ENCODE peak calls at places on chromosomes 7 and 10, in eight cellular contexts. O is HepG2, Z is body of pancreas, L is gastrocnemius medialis, I is IMR-90, X is stomach, T is esophagus muscularis mucosa, S is adrenal gland. H is an unnamed sample.

GRCh38 chr7:75922966-75923603 is 8.1 kb downstream of the POR start:
- DNase-seq in O (no peak), I (no peak), T (no peak), L (no peak), S (no peak), X (no peak), Z (no peak), H (no peak)

GRCh38 chr7:92835140-92835850 is 1.1 kb downstream of the CDK6 start:
- DNase-seq in I (peak; percentile 74), T (no peak), L (no peak), O (peak; percentile 87), S (peak; percentile 60), Z (peak; percentile 78), X (peak; percentile 65), H (peak; percentile 48)

GRCh38 chr7:129373651-129374428 is 60.4 kb upstream of the STRIP2 start:
- DNase-seq in O (no peak), X (no peak), L (no peak), T (no peak), I (no peak), Z (no peak), S (no peak), H (no peak)

GRCh38 chr10:101774589-101775272 is 1.2 kb downstream of the FGF8 start:
- DNase-seq in O (no peak), S (no peak), T (no peak), L (no peak), Z (no peak), X (peak; percentile 24), I (no peak), H (no peak)

GRCh38 chr10:121696854-121697253 is 98.6 kb upstream of the FGFR2 start:
- DNase-seq in Z (peak; percentile 49), O (peak; percentile 18), I (no peak), S (no peak), T (no peak), L (no peak), X (peak; percentile 36), H (no peak)

GRCh38 chr10:132274986-132275385 is 32.8 kb downstream of the STK32C start:
- DNase-seq in L (no peak), X (no peak), S (no peak), Z (no peak), O (no peak), I (no peak), T (no peak), H (no peak)

GRCh38 chr7:158655931-158656441 is 48.6 kb downstream of the NCAPG2 start:
- DNase-seq in S (no peak), O (no peak), Z (no peak), X (no peak), T (no peak), L (no peak), I (no peak), H (no peak)

GRCh38 chr7:123502216-123502615 is 32.2 kb downstream of the IQUB start:
- DNase-seq in X (no peak), Z (no peak), O (no peak), S (no peak), I (no peak), T (no peak), L (no peak), H (no peak)

GRCh38 chr10:133526957-133527588 is at the start of gene CYP2E1:
- DNase-seq in T (no peak), L (no peak), Z (no peak), I (no peak), X (no peak), O (no peak), S (no peak), H (no peak)

GRCh38 chr7:32586291-32587221 is 91.3 kb downstream of the AVL9 start:
- DNase-seq in S (no peak), I (peak; percentile 96), L (no peak), Z (no peak), T (no peak), X (no peak), O (no peak), H (no peak)

GRCh38 chr7:87435546-87435945 is 39.9 kb downstream of the ABCB4 start:
- DNase-seq in S (no peak), O (no peak), Z (no peak), L (no peak), I (peak; percentile 13), T (no peak), X (no peak), H (no peak)

GRCh38 chr7:128699895-128700294 is 27.8 kb downstream of the GARIN1A start:
- DNase-seq in Z (no peak), O (no peak), X (no peak), L (no peak), I (no peak), S (no peak), T (no peak), H (no peak)

GRCh38 chr10:77715081-77715480 is 77.5 kb upstream of the KCNMA1 start:
- DNase-seq in L (no peak), Z (peak; percentile 11), X (no peak), S (no peak), I (no peak), T (peak; percentile 77), O (peak; percentile 23), H (no peak)

GRCh38 chr10:25564351-25564750 is 369.7 kb upstream of the MYO3A start:
- DNase-seq in O (no peak), L (no peak), X (no peak), Z (no peak), T (no peak), S (no peak), I (no peak), H (no peak)

GRCh38 chr7:22269963-22270362 is 87.0 kb downstream of the RAPGEF5 start:
- DNase-seq in Z (peak; percentile 79), X (peak; percentile 47), L (no peak), O (peak; percentile 45), S (no peak), T (no peak), I (no peak), H (no peak)

GRCh38 chr7:75532639-75533038 is 40.5 kb downstream of the SPDYE5 start:
- DNase-seq in Z (no peak), L (no peak), X (no peak), O (no peak), S (peak; percentile 7), T (no peak), I (no peak), H (no peak)

GRCh38 chr7:139561-140243 is 52.7 kb upstream of the FAM20C start:
- DNase-seq in Z (no peak), L (no peak), S (peak; percentile 12), T (no peak), X (no peak), I (no peak), O (no peak), H (peak; percentile 22)

GRCh38 chr7:111077001-111077400 is 13.9 kb upstream of the LRRN3 start:
- DNase-seq in T (no peak), I (no peak), L (no peak), Z (no peak), S (no peak), O (no peak), X (no peak), H (no peak)

GRCh38 chr7:95246935-95247370 is 77.4 kb downstream of the PON1 start:
- DNase-seq in S (peak; percentile 58), X (peak; percentile 26), T (no peak), O (peak; percentile 54), L (peak; percentile 21), Z (peak; percentile 60), I (peak; percentile 62), H (peak; percentile 29)

GRCh38 chr10:134205-134742 is 981 bp upstream of the ZMYND11 start:
- DNase-seq in S (no peak), I (peak; percentile 6), Z (peak; percentile 25), L (no peak), X (no peak), O (no peak), T (no peak), H (no peak)

GRCh38 chr10:132787253-132788179 is 1.6 kb upstream of the NKX6-2 start:
- DNase-seq in S (no peak), T (no peak), L (no peak), I (no peak), Z (no peak), O (no peak), X (no peak), H (no peak)

GRCh38 chr7:101127460-101128039 is 646 bp downstream of the SERPINE1 start:
- DNase-seq in T (no peak), O (no peak), L (no peak), Z (no peak), S (no peak), I (no peak), X (no peak), H (no peak)

GRCh38 chr7:101126651-101127459 is at the start of gene SERPINE1:
- DNase-seq in S (peak; percentile 75), L (peak; percentile 90), Z (peak; percentile 63), I (peak; percentile 100), O (peak; percentile 98), X (peak; percentile 58), T (peak; percentile 97), H (peak; percentile 90)

GRCh38 chr7:101125989-101126650 is 784 bp upstream of the SERPINE1 start:
- DNase-seq in X (peak; percentile 27), S (peak; percentile 67), Z (peak; percentile 42), O (peak; percentile 87), I (peak; percentile 75), T (no peak), L (peak; percentile 56), H (peak; percentile 79)

GRCh38 chr7:101129603-101130117 is 2.8 kb downstream of the SERPINE1 start:
- DNase-seq in Z (no peak), S (no peak), T (no peak), O (no peak), X (no peak), L (no peak), I (no peak), H (no peak)

GRCh38 chr7:101128040-101128834 is 1.3 kb downstream of the SERPINE1 start:
- DNase-seq in I (no peak), L (no peak), O (no peak), S (no peak), T (no peak), Z (no peak), X (no peak), H (no peak)
- TF ChIP-seq POLR2A in I (peak; percentile 67), L (no peak), O (no peak), S (no peak), T (no peak), Z (no peak), X (no peak), H (no peak)

GRCh38 chr10:99927719-99928280 is 81.9 kb downstream of the DNMBP start:
- DNase-seq in Z (no peak), I (no peak), T (no peak), O (peak; percentile 68), X (no peak), L (no peak), S (no peak), H (no peak)
- TF ChIP-seq POLR2A in Z (no peak), I (no peak), T (no peak), O (no peak), X (no peak), L (no peak), S (no peak), H (no peak)

GRCh38 chr10:30701471-30702173 is 72.1 kb upstream of the LYZL2 start:
- DNase-seq in Z (peak; percentile 22), L (peak; percentile 18), S (no peak), O (no peak), X (peak; percentile 31), T (no peak), I (peak; percentile 75), H (no peak)
- TF ChIP-seq POLR2A in Z (no peak), L (no peak), S (no peak), O (no peak), X (no peak), T (no peak), I (no peak), H (no peak)

DNA sequence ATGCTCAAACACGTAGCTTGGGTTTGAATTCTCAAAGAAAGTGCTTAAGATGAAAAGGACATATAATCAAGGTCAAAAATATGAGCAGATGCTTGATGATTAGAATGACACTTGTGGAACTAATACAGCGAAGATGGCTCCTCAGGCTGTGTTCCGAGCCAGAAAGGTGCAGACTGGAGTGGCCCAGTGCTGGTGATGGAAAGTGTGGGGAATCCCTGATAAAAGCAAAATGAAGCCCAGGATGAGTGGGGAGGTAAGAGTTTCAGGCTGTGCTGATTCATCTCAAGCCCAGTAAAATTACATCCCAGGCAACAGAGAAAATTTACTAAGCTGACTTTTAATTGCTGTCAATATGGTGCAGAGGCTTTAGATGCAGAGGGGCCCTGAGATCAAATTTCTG is 77.8 kb upstream of the IKZF1 start:
- DNase-seq in S (no peak), O (no peak), I (no peak), T (peak; percentile 77), X (no peak), L (no peak), Z (no peak), H (no peak)
- TF ChIP-seq POLR2A in S (no peak), O (no peak), I (no peak), T (no peak), X (no peak), L (no peak), Z (no peak), H (no peak)

H was measured in heart left ventricle.